ENCODE peak calls at places on chromosomes 2 and 18, in ten cellular contexts. X, T, J, K, N, Y, D, S, L and C are unnamed samples.

GRCh38 chr2:102106133-102106556 is 36.4 kb upstream of the IL1R1 start:
- DNase-seq in K (no peak), J (no peak), T (no peak), D (no peak), S (peak), N (no peak), Y (no peak), L (no peak), X (no peak), C (no peak)

GRCh38 chr2:86352137-86352931 is 14.9 kb upstream of the REEP1 start:
- DNase-seq in K (peak), Y (no peak), X (peak), N (no peak), T (no peak), L (no peak), J (no peak), D (no peak), S (no peak), C (no peak)

GRCh38 chr18:54033087-54033486 is 191.4 kb downstream of the MBD2 start:
- DNase-seq in X (no peak), L (no peak), N (no peak), K (no peak), S (no peak), J (no peak), D (no peak), Y (no peak), T (no peak), C (no peak)

GRCh38 chr2:39488450-39488849 is 51.4 kb upstream of the MAP4K3 start:
- DNase-seq in L (no peak), D (no peak), Y (no peak), K (no peak), T (no peak), J (no peak), S (peak), N (no peak), X (no peak), C (no peak)

GRCh38 chr2:197183355-197183754 is 127.2 kb downstream of the ANKRD44 start:
- DNase-seq in N (peak), K (no peak), X (no peak), T (no peak), D (no peak), J (no peak), Y (no peak), S (no peak), L (no peak), C (no peak)

GRCh38 chr2:29663266-29663665 is 258.1 kb downstream of the ALK start:
- DNase-seq in D (no peak), J (no peak), T (no peak), S (peak), X (no peak), Y (no peak), N (no peak), L (no peak), K (no peak), C (no peak)

GRCh38 chr18:47174545-47175116 is 1.5 kb downstream of the IER3IP1 start:
- DNase-seq in N (no peak), S (peak), T (no peak), L (no peak), X (no peak), Y (no peak), K (no peak), J (no peak), D (no peak), C (no peak)

GRCh38 chr2:31337860-31338259 is 76.7 kb downstream of the XDH start:
- DNase-seq in D (no peak), K (no peak), Y (no peak), X (no peak), S (no peak), N (no peak), J (no peak), L (no peak), T (no peak), C (no peak)

DNA sequence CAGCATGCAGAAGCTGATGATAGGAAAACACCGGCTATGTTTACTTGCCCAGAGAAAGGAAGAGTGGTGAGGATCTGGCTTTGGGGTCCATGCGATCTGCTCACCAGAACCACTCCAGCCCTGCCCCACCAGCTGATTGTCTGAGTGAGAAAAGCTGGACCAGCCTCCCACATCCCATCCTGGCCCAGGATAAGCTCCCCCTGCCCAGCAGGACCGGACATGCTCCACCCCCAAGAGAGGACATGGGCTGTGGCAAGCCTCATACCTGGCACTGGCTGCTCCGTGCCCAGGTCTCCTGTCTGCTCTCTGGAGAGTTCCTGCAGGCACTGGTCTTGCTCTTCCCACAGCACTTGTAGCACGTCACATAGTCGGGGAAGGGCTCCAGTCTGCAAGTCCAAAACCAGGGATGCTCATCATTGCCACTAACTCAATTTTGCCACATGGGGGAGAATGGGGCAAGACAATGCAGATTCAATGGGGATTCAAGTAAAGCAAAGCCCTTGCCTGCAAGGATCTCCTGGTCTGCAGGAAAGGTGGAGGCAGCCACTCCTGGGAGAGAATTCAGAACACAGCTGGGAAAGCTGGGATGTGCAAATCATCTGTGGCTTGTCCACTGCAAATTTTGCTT is 30.0 kb downstream of the SCTR start:
- DNase-seq in X (no peak), T (no peak), Y (no peak), S (peak), K (no peak), N (no peak), D (no peak), L (no peak), J (no peak), C (no peak)
- TF ChIP-seq CTCF in X (no peak), T (no peak), Y (no peak), S (no peak), K (no peak), N (no peak), D (no peak), L (no peak), J (no peak), C (no peak)

DNA sequence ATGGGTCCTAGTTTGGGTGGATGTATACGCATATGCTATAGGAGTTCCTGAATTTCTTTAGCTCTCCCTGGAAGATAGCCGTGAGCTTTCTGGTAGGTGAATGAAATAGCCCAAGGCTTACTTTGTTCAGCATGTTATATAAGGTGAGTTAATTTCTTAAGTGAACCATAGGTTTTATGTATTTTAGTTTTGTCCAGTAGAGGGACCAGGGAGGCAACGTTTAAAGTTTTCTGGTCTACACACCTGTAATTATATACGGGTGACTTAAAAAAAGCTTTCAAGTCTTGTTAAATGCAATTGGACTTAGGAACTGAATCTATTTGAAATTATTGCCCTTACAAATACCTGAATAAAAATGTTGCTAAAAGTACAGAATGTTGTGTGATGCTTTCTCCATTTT is 402.5 kb upstream of the DDX18 start:
- DNase-seq in L (no peak), Y (no peak), N (no peak), D (no peak), X (no peak), S (no peak), K (no peak), J (no peak), T (no peak), C (no peak)
- TF ChIP-seq CTCF in L (no peak), Y (no peak), N (no peak), D (no peak), X (peak), S (no peak), K (no peak), J (no peak), T (peak), C (no peak)

DNA sequence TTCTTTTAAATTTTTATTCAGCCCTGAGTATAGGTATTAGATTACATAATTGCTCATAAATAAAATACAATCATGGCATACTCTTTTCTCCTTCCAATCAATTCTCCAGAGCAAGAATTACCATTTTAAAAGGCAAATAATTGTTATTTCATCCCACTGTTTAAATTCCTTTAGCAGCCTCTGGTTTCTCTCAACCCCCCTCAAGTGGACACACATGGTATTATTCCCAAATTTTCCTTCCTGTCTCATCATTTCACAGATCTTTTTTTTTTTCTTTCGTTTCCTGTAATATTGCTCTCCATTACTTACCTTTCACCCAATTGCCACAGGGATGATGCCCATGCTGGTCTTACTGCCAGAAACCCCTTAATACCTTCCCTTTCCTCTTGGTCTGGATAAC is 385.2 kb downstream of the RIT2 start:
- DNase-seq in T (no peak), K (no peak), N (no peak), L (no peak), J (no peak), S (no peak), Y (no peak), D (no peak), X (no peak), C (no peak)
- TF ChIP-seq CTCF in T (peak), K (no peak), N (no peak), L (no peak), J (peak), S (no peak), Y (peak), D (no peak), X (no peak), C (no peak)

GRCh38 chr18:45974088-45974536 is 7.0 kb upstream of the EPG5 start:
- DNase-seq in N (peak), K (peak), Y (peak), T (peak), J (no peak), S (peak), D (peak), X (peak), L (peak), C (peak)
- TF ChIP-seq CTCF in N (peak), K (peak), Y (peak), T (peak), J (peak), S (peak), D (peak), X (peak), L (peak), C (peak)

DNA sequence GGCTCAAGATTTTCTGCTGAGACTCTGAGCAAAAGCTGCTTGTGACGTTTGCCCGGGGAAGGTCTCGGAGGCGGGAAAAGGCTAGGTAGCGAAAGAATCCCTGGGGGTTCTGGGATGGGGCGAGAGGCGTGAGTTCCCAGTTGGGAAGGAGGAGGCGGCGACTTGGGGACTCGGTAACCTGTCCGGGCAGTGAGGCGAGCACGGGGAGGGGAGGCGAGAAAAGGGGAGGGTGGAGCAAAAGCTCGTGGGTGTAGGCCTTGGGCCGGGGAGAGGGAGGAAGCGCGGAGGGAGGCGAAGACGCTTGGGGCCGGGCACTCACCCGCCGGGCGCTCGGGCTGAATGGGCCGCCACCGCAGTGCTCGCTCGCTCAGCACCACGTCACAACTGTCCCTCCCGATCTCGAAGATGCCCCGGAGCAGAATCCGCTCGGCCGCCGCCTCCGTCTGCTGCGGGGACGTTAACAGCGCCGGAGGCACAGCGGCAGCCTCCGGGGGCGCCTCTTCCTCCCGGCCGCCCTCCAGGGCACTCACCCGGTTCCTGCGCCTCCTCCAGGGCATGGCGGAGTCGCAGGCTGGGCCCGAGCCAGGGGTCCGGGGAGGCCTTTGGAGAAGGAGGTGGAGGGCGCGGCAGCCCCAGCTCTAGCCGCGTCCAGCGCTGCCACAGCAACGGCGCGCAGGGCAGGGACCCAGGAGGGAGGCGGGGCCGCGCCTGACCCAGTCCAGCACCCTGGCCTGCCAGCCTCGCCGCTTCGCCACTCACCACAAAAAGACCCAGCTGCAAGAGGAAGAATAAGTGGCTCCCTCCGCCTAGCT is at the start of gene CERKL:
- DNase-seq in D (no peak), S (peak), T (peak), J (peak), K (peak), Y (peak), L (no peak), X (peak), N (no peak), C (peak)
- TF ChIP-seq CTCF in D (no peak), S (no peak), T (peak), J (no peak), K (no peak), Y (no peak), L (no peak), X (no peak), N (no peak), C (no peak)